ENCODE peak calls at places on chromosomes 5 and 9, in ten cellular contexts. R is DMS79; H is stimulated activated CD4-positive, alpha-beta T cell treated with anti-CD3 and anti-CD28 coated beads, TNF-alpha, amount 100 ng/mL, for 1 hour; F is mammary epithelial cell; D is SK-N-SH; S is activated CD8-positive, alpha-beta memory T cell treated with anti-CD3 and anti-CD28 coated beads for 4 hours; K is progenitor cell of endocrine pancreas; I is nephron progenitor cell; X is anterior cingulate cortex; P is AG09309. M is an unnamed sample.

GRCh38 chr5:136811551-136811950 is 446.2 kb upstream of the TRPC7 start:
- DNase-seq in K (no peak), S (no peak), P (peak), F (peak), R (no peak), H (no peak), I (no peak), D (no peak), X (peak), M (no peak)

GRCh38 chr5:52947208-52947607 is 41.9 kb upstream of the ITGA2 start:
- DNase-seq in K (no peak), I (no peak), D (no peak), F (no peak), S (no peak), X (no peak), P (no peak), R (no peak), H (no peak), M (no peak)

GRCh38 chr9:15155323-15155722 is 151.7 kb downstream of the TTC39B start:
- DNase-seq in R (no peak), D (no peak), K (no peak), P (no peak), S (no peak), I (no peak), X (no peak), H (no peak), F (no peak), M (no peak)

GRCh38 chr5:119583684-119584083 is 45.7 kb upstream of the FAM170A start:
- DNase-seq in P (peak), S (no peak), D (no peak), I (no peak), F (no peak), X (no peak), K (no peak), H (no peak), R (no peak), M (no peak)

GRCh38 chr5:159403906-159404641 is 73.8 kb upstream of the IL12B start:
- DNase-seq in F (no peak), X (no peak), P (no peak), K (no peak), D (no peak), H (no peak), S (no peak), I (no peak), R (no peak), M (no peak)

GRCh38 chr9:137556069-137556838 is 4.6 kb downstream of the MRPL41 start:
- DNase-seq in P (no peak), R (no peak), F (no peak), X (no peak), H (no peak), I (no peak), D (no peak), S (no peak), K (no peak), M (no peak)

GRCh38 chr9:76194896-76195295 is 199.3 kb downstream of the RFK start:
- DNase-seq in D (no peak), H (no peak), S (no peak), X (no peak), F (peak), P (no peak), K (no peak), R (no peak), I (no peak), M (no peak)

GRCh38 chr9:98047002-98047401 is 9.5 kb upstream of the NANS start:
- DNase-seq in H (no peak), R (no peak), S (no peak), K (no peak), F (no peak), P (no peak), I (no peak), D (no peak), X (no peak), M (no peak)

GRCh38 chr5:72991394-72991793 is 35.6 kb downstream of the FCHO2 start:
- DNase-seq in P (no peak), K (no peak), R (no peak), X (no peak), H (no peak), F (peak), I (no peak), S (no peak), D (no peak), M (no peak)

GRCh38 chr9:77748214-77748772 is 100.2 kb upstream of the GNA14 start:
- DNase-seq in I (no peak), S (no peak), K (no peak), X (no peak), P (no peak), D (no peak), H (no peak), R (no peak), F (no peak), M (no peak)

GRCh38 chr5:41115281-41115680 is 44.1 kb upstream of the MROH2B start:
- DNase-seq in K (no peak), H (no peak), X (no peak), S (no peak), F (peak), I (no peak), D (no peak), P (peak), R (no peak), M (peak)

GRCh38 chr9:96486351-96487029 is 36.5 kb downstream of the HABP4 start:
- DNase-seq in H (no peak), I (no peak), X (no peak), K (no peak), F (no peak), D (peak), P (peak), S (no peak), R (no peak), M (peak)

GRCh38 chr5:80941496-80941895 is 18.7 kb upstream of the RASGRF2 start:
- DNase-seq in D (no peak), K (no peak), F (peak), R (no peak), I (no peak), H (no peak), P (no peak), X (no peak), S (no peak), M (no peak)

GRCh38 chr5:142874537-142874936 is 104.4 kb downstream of the ARHGAP26 start:
- DNase-seq in R (peak), F (peak), P (no peak), D (no peak), H (no peak), I (no peak), X (no peak), S (no peak), K (no peak), M (no peak)

GRCh38 chr9:125544988-125545651 is 161.9 kb downstream of the MAPKAP1 start:
- DNase-seq in H (no peak), K (no peak), I (no peak), P (no peak), F (no peak), D (no peak), X (peak), R (peak), S (no peak), M (peak)

GRCh38 chr9:89786650-89787049 is 181.8 kb downstream of the GADD45G start:
- DNase-seq in X (no peak), H (no peak), F (no peak), D (no peak), K (no peak), S (no peak), P (no peak), R (peak), I (no peak), M (peak)

GRCh38 chr9:119078015-119078414 is 291.2 kb downstream of the BRINP1 start:
- DNase-seq in F (no peak), R (no peak), X (no peak), S (no peak), K (no peak), H (no peak), D (no peak), I (no peak), P (no peak), M (no peak)

GRCh38 chr5:140806834-140807775 is at the start of gene PCDHA4:
- DNase-seq in R (no peak), P (no peak), D (peak), K (peak), F (peak), I (peak), X (no peak), S (no peak), H (no peak), M (no peak)

GRCh38 chr9:128898382-128898781 is 16.4 kb downstream of the LRRC8A start:
- DNase-seq in X (no peak), F (no peak), I (no peak), S (no peak), K (no peak), P (no peak), R (no peak), D (no peak), H (no peak), M (no peak)

GRCh38 chr9:18474778-18475177 is 825 bp downstream of the ADAMTSL1 start:
- DNase-seq in F (no peak), H (no peak), K (no peak), S (no peak), P (peak), D (no peak), R (no peak), I (no peak), X (no peak), M (no peak)

GRCh38 chr9:101254733-101255473 is 129.9 kb downstream of the BAAT start:
- DNase-seq in D (no peak), F (no peak), H (no peak), I (no peak), K (no peak), P (no peak), X (no peak), S (no peak), R (no peak), M (no peak)

GRCh38 chr9:107043886-107044285 is 180.9 kb downstream of the ZNF462 start:
- DNase-seq in H (no peak), I (no peak), K (no peak), S (no peak), F (no peak), P (no peak), D (no peak), X (no peak), R (no peak), M (no peak)

GRCh38 chr5:54556136-54556535 is 38.6 kb downstream of the SNX18 start:
- DNase-seq in D (no peak), K (no peak), R (no peak), F (no peak), P (no peak), X (no peak), S (no peak), I (no peak), H (no peak), M (no peak)

GRCh38 chr9:110446171-110446570 is 108.5 kb upstream of the TXNDC8 start:
- DNase-seq in P (no peak), I (no peak), S (no peak), X (no peak), H (no peak), R (no peak), F (peak), D (no peak), K (no peak), M (no peak)

GRCh38 chr5:38453506-38453905 is 102.9 kb downstream of the LIFR start:
- DNase-seq in R (no peak), X (no peak), H (no peak), D (no peak), F (no peak), I (no peak), S (no peak), P (no peak), K (no peak), M (no peak)

GRCh38 chr5:143714629-143715028 is 97.3 kb upstream of the HMHB1 start:
- DNase-seq in K (no peak), I (no peak), R (no peak), H (no peak), S (no peak), D (no peak), X (no peak), F (no peak), P (no peak), M (no peak)

GRCh38 chr5:98341038-98341710 is 432.3 kb upstream of the RGMB start:
- DNase-seq in S (no peak), P (peak), H (no peak), D (no peak), F (peak), R (no peak), X (no peak), I (no peak), K (no peak), M (no peak)

GRCh38 chr9:3773661-3774060 is 247.9 kb upstream of the RFX3 start:
- DNase-seq in F (no peak), S (no peak), I (no peak), K (no peak), D (no peak), R (no peak), X (no peak), P (no peak), H (no peak), M (no peak)

GRCh38 chr9:4424038-4424437 is 66.2 kb upstream of the SLC1A1 start:
- DNase-seq in X (no peak), F (no peak), R (no peak), D (no peak), I (no peak), P (no peak), H (no peak), K (no peak), S (no peak), M (no peak)

GRCh38 chr9:137354845-137355420 is 52.9 kb upstream of the NRARP start:
- DNase-seq in I (no peak), S (no peak), H (no peak), K (no peak), X (no peak), F (no peak), R (no peak), D (no peak), P (no peak), M (no peak)

GRCh38 chr9:89790542-89791109 is 185.8 kb downstream of the GADD45G start:
- DNase-seq in K (no peak), H (no peak), R (no peak), P (no peak), S (no peak), D (no peak), F (peak), X (no peak), I (no peak), M (no peak)

GRCh38 chr5:131164161-131164930 is 710 bp downstream of the HINT1 start:
- DNase-seq in S (peak), X (peak), H (peak), F (peak), D (peak), P (peak), I (peak), K (peak), R (no peak), M (no peak)